ENCODE peak calls at places on chromosomes 4 and X, in eight cellular contexts. One of them, this sample, is unnamed.

GRCh38 chr4:124306352-124306751 is 406.2 kb downstream of the ANKRD50 start:
- DNase-seq in activated CD8-positive, alpha-beta memory T cell treated with anti-CD3 and anti-CD28 coated beads for 24 hours: no peak
- DNase-seq in head of caudate nucleus: no peak
- DNase-seq in HT-29: no peak
- DNase-seq in MV-4-11: no peak
- DNase-seq in stimulated activated CD8-positive, alpha-beta memory T cell treated with anti-CD3 and anti-CD28 coated beads, Interleukin-2, amount 100 ng/mL, for 48 hours: no peak
- DNase-seq in Ammon's horn: no peak
- DNase-seq in midbrain: no peak
- DNase-seq in this sample: no peak

GRCh38 chr4:24181005-24181404 is 291.2 kb upstream of the PPARGC1A start:
- DNase-seq in HT-29: no peak
- DNase-seq in midbrain: no peak
- DNase-seq in activated CD8-positive, alpha-beta memory T cell treated with anti-CD3 and anti-CD28 coated beads for 24 hours: no peak
- DNase-seq in head of caudate nucleus: no peak
- DNase-seq in MV-4-11: no peak
- DNase-seq in Ammon's horn: no peak
- DNase-seq in stimulated activated CD8-positive, alpha-beta memory T cell treated with anti-CD3 and anti-CD28 coated beads, Interleukin-2, amount 100 ng/mL, for 48 hours: no peak
- DNase-seq in this sample: no peak

GRCh38 chr4:133316874-133317273 is 167.8 kb downstream of the PCDH10 start:
- DNase-seq in MV-4-11: no peak
- DNase-seq in head of caudate nucleus: no peak
- DNase-seq in activated CD8-positive, alpha-beta memory T cell treated with anti-CD3 and anti-CD28 coated beads for 24 hours: no peak
- DNase-seq in midbrain: no peak
- DNase-seq in Ammon's horn: peak; percentile 5
- DNase-seq in stimulated activated CD8-positive, alpha-beta memory T cell treated with anti-CD3 and anti-CD28 coated beads, Interleukin-2, amount 100 ng/mL, for 48 hours: no peak
- DNase-seq in HT-29: no peak
- DNase-seq in this sample: no peak

GRCh38 chr4:101022151-101023024 is 324.9 kb downstream of the PPP3CA start:
- DNase-seq in MV-4-11: no peak
- DNase-seq in HT-29: no peak
- DNase-seq in activated CD8-positive, alpha-beta memory T cell treated with anti-CD3 and anti-CD28 coated beads for 24 hours: no peak
- DNase-seq in head of caudate nucleus: no peak
- DNase-seq in Ammon's horn: no peak
- DNase-seq in stimulated activated CD8-positive, alpha-beta memory T cell treated with anti-CD3 and anti-CD28 coated beads, Interleukin-2, amount 100 ng/mL, for 48 hours: no peak
- DNase-seq in midbrain: no peak
- DNase-seq in this sample: no peak

GRCh38 chr4:100848865-100849264 is 331.0 kb upstream of the EMCN start:
- DNase-seq in Ammon's horn: peak; percentile 31
- DNase-seq in head of caudate nucleus: no peak
- DNase-seq in activated CD8-positive, alpha-beta memory T cell treated with anti-CD3 and anti-CD28 coated beads for 24 hours: no peak
- DNase-seq in HT-29: peak; percentile 54
- DNase-seq in MV-4-11: peak; percentile 10
- DNase-seq in midbrain: peak; percentile 9
- DNase-seq in stimulated activated CD8-positive, alpha-beta memory T cell treated with anti-CD3 and anti-CD28 coated beads, Interleukin-2, amount 100 ng/mL, for 48 hours: no peak
- DNase-seq in this sample: no peak

GRCh38 chr4:109746728-109747127 is 16.9 kb upstream of the PLA2G12A start:
- DNase-seq in head of caudate nucleus: no peak
- DNase-seq in Ammon's horn: no peak
- DNase-seq in stimulated activated CD8-positive, alpha-beta memory T cell treated with anti-CD3 and anti-CD28 coated beads, Interleukin-2, amount 100 ng/mL, for 48 hours: no peak
- DNase-seq in activated CD8-positive, alpha-beta memory T cell treated with anti-CD3 and anti-CD28 coated beads for 24 hours: no peak
- DNase-seq in MV-4-11: no peak
- DNase-seq in HT-29: no peak
- DNase-seq in midbrain: no peak
- DNase-seq in this sample: no peak

GRCh38 chrX:78923198-78924015 is 21.8 kb upstream of the P2RY10 start:
- DNase-seq in head of caudate nucleus: no peak
- DNase-seq in stimulated activated CD8-positive, alpha-beta memory T cell treated with anti-CD3 and anti-CD28 coated beads, Interleukin-2, amount 100 ng/mL, for 48 hours: no peak
- DNase-seq in midbrain: no peak
- DNase-seq in HT-29: no peak
- DNase-seq in MV-4-11: no peak
- DNase-seq in activated CD8-positive, alpha-beta memory T cell treated with anti-CD3 and anti-CD28 coated beads for 24 hours: no peak
- DNase-seq in Ammon's horn: no peak
- DNase-seq in this sample: no peak

GRCh38 chrX:33324099-33324498 is 112.8 kb upstream of the DMD start:
- DNase-seq in stimulated activated CD8-positive, alpha-beta memory T cell treated with anti-CD3 and anti-CD28 coated beads, Interleukin-2, amount 100 ng/mL, for 48 hours: no peak
- DNase-seq in midbrain: no peak
- DNase-seq in HT-29: no peak
- DNase-seq in Ammon's horn: no peak
- DNase-seq in MV-4-11: no peak
- DNase-seq in head of caudate nucleus: no peak
- DNase-seq in activated CD8-positive, alpha-beta memory T cell treated with anti-CD3 and anti-CD28 coated beads for 24 hours: no peak
- DNase-seq in this sample: no peak

GRCh38 chr4:109590841-109591357 is 30.9 kb downstream of the MCUB start:
- DNase-seq in activated CD8-positive, alpha-beta memory T cell treated with anti-CD3 and anti-CD28 coated beads for 24 hours: no peak
- DNase-seq in head of caudate nucleus: no peak
- DNase-seq in MV-4-11: no peak
- DNase-seq in midbrain: no peak
- DNase-seq in stimulated activated CD8-positive, alpha-beta memory T cell treated with anti-CD3 and anti-CD28 coated beads, Interleukin-2, amount 100 ng/mL, for 48 hours: no peak
- DNase-seq in HT-29: no peak
- DNase-seq in Ammon's horn: no peak
- DNase-seq in this sample: no peak

GRCh38 chr4:107046261-107046660 is 10.1 kb upstream of the DKK2 start:
- DNase-seq in Ammon's horn: no peak
- DNase-seq in midbrain: no peak
- DNase-seq in MV-4-11: no peak
- DNase-seq in head of caudate nucleus: no peak
- DNase-seq in stimulated activated CD8-positive, alpha-beta memory T cell treated with anti-CD3 and anti-CD28 coated beads, Interleukin-2, amount 100 ng/mL, for 48 hours: no peak
- DNase-seq in HT-29: no peak
- DNase-seq in activated CD8-positive, alpha-beta memory T cell treated with anti-CD3 and anti-CD28 coated beads for 24 hours: no peak
- DNase-seq in this sample: no peak

GRCh38 chr4:73585345-73585744 is 34.9 kb downstream of the RASSF6 start:
- DNase-seq in midbrain: no peak
- DNase-seq in activated CD8-positive, alpha-beta memory T cell treated with anti-CD3 and anti-CD28 coated beads for 24 hours: no peak
- DNase-seq in head of caudate nucleus: no peak
- DNase-seq in HT-29: no peak
- DNase-seq in stimulated activated CD8-positive, alpha-beta memory T cell treated with anti-CD3 and anti-CD28 coated beads, Interleukin-2, amount 100 ng/mL, for 48 hours: no peak
- DNase-seq in Ammon's horn: no peak
- DNase-seq in MV-4-11: no peak
- DNase-seq in this sample: no peak

GRCh38 chr4:30716671-30717207 is 3.4 kb upstream of the PCDH7 start:
- DNase-seq in head of caudate nucleus: no peak
- DNase-seq in stimulated activated CD8-positive, alpha-beta memory T cell treated with anti-CD3 and anti-CD28 coated beads, Interleukin-2, amount 100 ng/mL, for 48 hours: no peak
- DNase-seq in midbrain: no peak
- DNase-seq in MV-4-11: peak; percentile 66
- DNase-seq in HT-29: peak; percentile 56
- DNase-seq in activated CD8-positive, alpha-beta memory T cell treated with anti-CD3 and anti-CD28 coated beads for 24 hours: no peak
- DNase-seq in Ammon's horn: no peak
- DNase-seq in this sample: no peak

GRCh38 chrX:129721870-129722269 is 16.9 kb upstream of the XPNPEP2 start:
- DNase-seq in HT-29: no peak
- DNase-seq in stimulated activated CD8-positive, alpha-beta memory T cell treated with anti-CD3 and anti-CD28 coated beads, Interleukin-2, amount 100 ng/mL, for 48 hours: no peak
- DNase-seq in midbrain: no peak
- DNase-seq in MV-4-11: no peak
- DNase-seq in activated CD8-positive, alpha-beta memory T cell treated with anti-CD3 and anti-CD28 coated beads for 24 hours: no peak
- DNase-seq in head of caudate nucleus: no peak
- DNase-seq in Ammon's horn: no peak
- DNase-seq in this sample: no peak

GRCh38 chrX:109716431-109717028 is 16.5 kb downstream of the ACSL4 start:
- DNase-seq in head of caudate nucleus: no peak
- DNase-seq in activated CD8-positive, alpha-beta memory T cell treated with anti-CD3 and anti-CD28 coated beads for 24 hours: no peak
- DNase-seq in HT-29: no peak
- DNase-seq in MV-4-11: no peak
- DNase-seq in stimulated activated CD8-positive, alpha-beta memory T cell treated with anti-CD3 and anti-CD28 coated beads, Interleukin-2, amount 100 ng/mL, for 48 hours: no peak
- DNase-seq in Ammon's horn: no peak
- DNase-seq in midbrain: no peak
- DNase-seq in this sample: no peak

GRCh38 chr4:10926025-10926424 is 241.5 kb upstream of the CLNK start:
- DNase-seq in stimulated activated CD8-positive, alpha-beta memory T cell treated with anti-CD3 and anti-CD28 coated beads, Interleukin-2, amount 100 ng/mL, for 48 hours: no peak
- DNase-seq in midbrain: no peak
- DNase-seq in activated CD8-positive, alpha-beta memory T cell treated with anti-CD3 and anti-CD28 coated beads for 24 hours: no peak
- DNase-seq in HT-29: no peak
- DNase-seq in MV-4-11: no peak
- DNase-seq in Ammon's horn: peak; percentile 3
- DNase-seq in head of caudate nucleus: no peak
- DNase-seq in this sample: no peak

GRCh38 chrX:18464500-18464899 is 39.1 kb downstream of the CDKL5 start:
- DNase-seq in stimulated activated CD8-positive, alpha-beta memory T cell treated with anti-CD3 and anti-CD28 coated beads, Interleukin-2, amount 100 ng/mL, for 48 hours: no peak
- DNase-seq in MV-4-11: no peak
- DNase-seq in activated CD8-positive, alpha-beta memory T cell treated with anti-CD3 and anti-CD28 coated beads for 24 hours: no peak
- DNase-seq in Ammon's horn: no peak
- DNase-seq in HT-29: no peak
- DNase-seq in head of caudate nucleus: no peak
- DNase-seq in midbrain: no peak
- DNase-seq in this sample: no peak

GRCh38 chrX:100408643-100409315 is 1.3 kb downstream of the PCDH19 start:
- DNase-seq in stimulated activated CD8-positive, alpha-beta memory T cell treated with anti-CD3 and anti-CD28 coated beads, Interleukin-2, amount 100 ng/mL, for 48 hours: no peak
- DNase-seq in MV-4-11: no peak
- DNase-seq in midbrain: no peak
- DNase-seq in activated CD8-positive, alpha-beta memory T cell treated with anti-CD3 and anti-CD28 coated beads for 24 hours: no peak
- DNase-seq in head of caudate nucleus: no peak
- DNase-seq in HT-29: no peak
- DNase-seq in Ammon's horn: no peak
- DNase-seq in this sample: no peak

GRCh38 chrX:39998636-39999406 is 98.9 kb downstream of the BCOR start:
- DNase-seq in activated CD8-positive, alpha-beta memory T cell treated with anti-CD3 and anti-CD28 coated beads for 24 hours: no peak
- DNase-seq in stimulated activated CD8-positive, alpha-beta memory T cell treated with anti-CD3 and anti-CD28 coated beads, Interleukin-2, amount 100 ng/mL, for 48 hours: no peak
- DNase-seq in Ammon's horn: no peak
- DNase-seq in midbrain: no peak
- DNase-seq in MV-4-11: no peak
- DNase-seq in HT-29: no peak
- DNase-seq in head of caudate nucleus: no peak
- DNase-seq in this sample: no peak

GRCh38 chr4:3868146-3868840 is 102.1 kb downstream of the ADRA2C start:
- DNase-seq in stimulated activated CD8-positive, alpha-beta memory T cell treated with anti-CD3 and anti-CD28 coated beads, Interleukin-2, amount 100 ng/mL, for 48 hours: no peak
- DNase-seq in head of caudate nucleus: peak; percentile 7
- DNase-seq in activated CD8-positive, alpha-beta memory T cell treated with anti-CD3 and anti-CD28 coated beads for 24 hours: no peak
- DNase-seq in midbrain: no peak
- DNase-seq in Ammon's horn: no peak
- DNase-seq in HT-29: no peak
- DNase-seq in MV-4-11: peak; percentile 14
- DNase-seq in this sample: no peak

GRCh38 chr4:891747-892146 is 40.4 kb downstream of the GAK start:
- DNase-seq in Ammon's horn: no peak
- DNase-seq in HT-29: peak; percentile 7
- DNase-seq in activated CD8-positive, alpha-beta memory T cell treated with anti-CD3 and anti-CD28 coated beads for 24 hours: no peak
- DNase-seq in stimulated activated CD8-positive, alpha-beta memory T cell treated with anti-CD3 and anti-CD28 coated beads, Interleukin-2, amount 100 ng/mL, for 48 hours: no peak
- DNase-seq in head of caudate nucleus: no peak
- DNase-seq in midbrain: no peak
- DNase-seq in MV-4-11: no peak
- DNase-seq in this sample: no peak

GRCh38 chrX:102746134-102746584 is 25.6 kb downstream of the GPRASP3 start:
- DNase-seq in MV-4-11: no peak
- DNase-seq in Ammon's horn: no peak
- DNase-seq in activated CD8-positive, alpha-beta memory T cell treated with anti-CD3 and anti-CD28 coated beads for 24 hours: peak; percentile 64
- DNase-seq in head of caudate nucleus: peak; percentile 37
- DNase-seq in HT-29: no peak
- DNase-seq in stimulated activated CD8-positive, alpha-beta memory T cell treated with anti-CD3 and anti-CD28 coated beads, Interleukin-2, amount 100 ng/mL, for 48 hours: no peak
- DNase-seq in midbrain: no peak
- DNase-seq in this sample: no peak

GRCh38 chr4:143076723-143077122 is 108.0 kb upstream of the USP38 start:
- DNase-seq in midbrain: no peak
- DNase-seq in activated CD8-positive, alpha-beta memory T cell treated with anti-CD3 and anti-CD28 coated beads for 24 hours: no peak
- DNase-seq in Ammon's horn: no peak
- DNase-seq in MV-4-11: no peak
- DNase-seq in HT-29: peak; percentile 3
- DNase-seq in head of caudate nucleus: no peak
- DNase-seq in stimulated activated CD8-positive, alpha-beta memory T cell treated with anti-CD3 and anti-CD28 coated beads, Interleukin-2, amount 100 ng/mL, for 48 hours: no peak
- DNase-seq in this sample: no peak

GRCh38 chr4:99383833-99384392 is 31.4 kb upstream of the ADH1C start:
- DNase-seq in Ammon's horn: no peak
- DNase-seq in HT-29: no peak
- DNase-seq in activated CD8-positive, alpha-beta memory T cell treated with anti-CD3 and anti-CD28 coated beads for 24 hours: no peak
- DNase-seq in MV-4-11: no peak
- DNase-seq in head of caudate nucleus: no peak
- DNase-seq in stimulated activated CD8-positive, alpha-beta memory T cell treated with anti-CD3 and anti-CD28 coated beads, Interleukin-2, amount 100 ng/mL, for 48 hours: no peak
- DNase-seq in midbrain: no peak
- DNase-seq in this sample: no peak